ENCODE peak calls at places on chromosome 21, in eight cellular contexts. One of them, this sample, is unnamed.

GRCh38 chr21:44929799-44930542 is 9.3 kb upstream of the ITGB2 start:
- DNase-seq in cerebellar cortex: no peak
- DNase-seq in activated CD8-positive, alpha-beta T cell treated with anti-CD3 and anti-CD28 coated beads for 36 hours: no peak
- DNase-seq in mucosa of gallbladder: no peak
- DNase-seq in natural killer cell: no peak
- DNase-seq in bronchial epithelial cell: no peak
- DNase-seq in NCI-H1930: no peak
- DNase-seq in stimulated activated CD8-positive, alpha-beta memory T cell treated with anti-CD3 and anti-CD28 coated beads, Interleukin-7, amount 100 ng/mL, for 24 hours: no peak
- DNase-seq in this sample: no peak

GRCh38 chr21:38780879-38781278 is 24.9 kb upstream of the ETS2 start:
- DNase-seq in mucosa of gallbladder: no peak
- DNase-seq in NCI-H1930: no peak
- DNase-seq in stimulated activated CD8-positive, alpha-beta memory T cell treated with anti-CD3 and anti-CD28 coated beads, Interleukin-7, amount 100 ng/mL, for 24 hours: no peak
- DNase-seq in bronchial epithelial cell: no peak
- DNase-seq in cerebellar cortex: no peak
- DNase-seq in activated CD8-positive, alpha-beta T cell treated with anti-CD3 and anti-CD28 coated beads for 36 hours: peak; percentile 34
- DNase-seq in natural killer cell: no peak
- DNase-seq in this sample: no peak

GRCh38 chr21:29378814-29379213 is 80.1 kb downstream of the BACH1 start:
- DNase-seq in bronchial epithelial cell: no peak
- DNase-seq in NCI-H1930: no peak
- DNase-seq in stimulated activated CD8-positive, alpha-beta memory T cell treated with anti-CD3 and anti-CD28 coated beads, Interleukin-7, amount 100 ng/mL, for 24 hours: no peak
- DNase-seq in activated CD8-positive, alpha-beta T cell treated with anti-CD3 and anti-CD28 coated beads for 36 hours: no peak
- DNase-seq in natural killer cell: no peak
- DNase-seq in cerebellar cortex: no peak
- DNase-seq in mucosa of gallbladder: no peak
- DNase-seq in this sample: no peak

GRCh38 chr21:42833859-42834729 is 45.2 kb downstream of the WDR4 start:
- DNase-seq in mucosa of gallbladder: no peak
- DNase-seq in NCI-H1930: no peak
- DNase-seq in stimulated activated CD8-positive, alpha-beta memory T cell treated with anti-CD3 and anti-CD28 coated beads, Interleukin-7, amount 100 ng/mL, for 24 hours: no peak
- DNase-seq in activated CD8-positive, alpha-beta T cell treated with anti-CD3 and anti-CD28 coated beads for 36 hours: no peak
- DNase-seq in natural killer cell: peak; percentile 8
- DNase-seq in cerebellar cortex: no peak
- DNase-seq in bronchial epithelial cell: no peak
- DNase-seq in this sample: no peak

GRCh38 chr21:42522271-42522670 is 8.6 kb downstream of the SLC37A1 start:
- DNase-seq in bronchial epithelial cell: no peak
- DNase-seq in cerebellar cortex: no peak
- DNase-seq in natural killer cell: no peak
- DNase-seq in mucosa of gallbladder: no peak
- DNase-seq in NCI-H1930: no peak
- DNase-seq in stimulated activated CD8-positive, alpha-beta memory T cell treated with anti-CD3 and anti-CD28 coated beads, Interleukin-7, amount 100 ng/mL, for 24 hours: no peak
- DNase-seq in activated CD8-positive, alpha-beta T cell treated with anti-CD3 and anti-CD28 coated beads for 36 hours: no peak
- DNase-seq in this sample: no peak

GRCh38 chr21:19684328-19684727 is 1280.7 kb upstream of the TMPRSS15 start:
- DNase-seq in cerebellar cortex: no peak
- DNase-seq in NCI-H1930: no peak
- DNase-seq in natural killer cell: no peak
- DNase-seq in activated CD8-positive, alpha-beta T cell treated with anti-CD3 and anti-CD28 coated beads for 36 hours: no peak
- DNase-seq in stimulated activated CD8-positive, alpha-beta memory T cell treated with anti-CD3 and anti-CD28 coated beads, Interleukin-7, amount 100 ng/mL, for 24 hours: no peak
- DNase-seq in bronchial epithelial cell: no peak
- DNase-seq in mucosa of gallbladder: no peak
- DNase-seq in this sample: no peak

GRCh38 chr21:19541612-19542011 is 1138.0 kb upstream of the TMPRSS15 start:
- DNase-seq in mucosa of gallbladder: peak; percentile 34
- DNase-seq in NCI-H1930: no peak
- DNase-seq in bronchial epithelial cell: no peak
- DNase-seq in activated CD8-positive, alpha-beta T cell treated with anti-CD3 and anti-CD28 coated beads for 36 hours: no peak
- DNase-seq in cerebellar cortex: no peak
- DNase-seq in natural killer cell: no peak
- DNase-seq in stimulated activated CD8-positive, alpha-beta memory T cell treated with anti-CD3 and anti-CD28 coated beads, Interleukin-7, amount 100 ng/mL, for 24 hours: no peak
- DNase-seq in this sample: no peak

GRCh38 chr21:43739648-43740435 is 20.9 kb downstream of the PDXK start:
- DNase-seq in NCI-H1930: no peak
- DNase-seq in activated CD8-positive, alpha-beta T cell treated with anti-CD3 and anti-CD28 coated beads for 36 hours: no peak
- DNase-seq in stimulated activated CD8-positive, alpha-beta memory T cell treated with anti-CD3 and anti-CD28 coated beads, Interleukin-7, amount 100 ng/mL, for 24 hours: no peak
- DNase-seq in mucosa of gallbladder: no peak
- DNase-seq in bronchial epithelial cell: no peak
- DNase-seq in natural killer cell: no peak
- DNase-seq in cerebellar cortex: no peak
- DNase-seq in this sample: no peak

GRCh38 chr21:46634966-46635323 is 529 bp upstream of the PRMT2 start:
- DNase-seq in cerebellar cortex: peak; percentile 79
- DNase-seq in natural killer cell: no peak
- DNase-seq in NCI-H1930: peak; percentile 56
- DNase-seq in bronchial epithelial cell: peak; percentile 68
- DNase-seq in mucosa of gallbladder: peak; percentile 73
- DNase-seq in activated CD8-positive, alpha-beta T cell treated with anti-CD3 and anti-CD28 coated beads for 36 hours: peak; percentile 64
- DNase-seq in stimulated activated CD8-positive, alpha-beta memory T cell treated with anti-CD3 and anti-CD28 coated beads, Interleukin-7, amount 100 ng/mL, for 24 hours: no peak
- DNase-seq in this sample: peak; percentile 93

GRCh38 chr21:41659791-41660560 is 106.9 kb downstream of the RIPK4 start:
- DNase-seq in NCI-H1930: no peak
- DNase-seq in natural killer cell: no peak
- DNase-seq in bronchial epithelial cell: no peak
- DNase-seq in mucosa of gallbladder: no peak
- DNase-seq in cerebellar cortex: no peak
- DNase-seq in stimulated activated CD8-positive, alpha-beta memory T cell treated with anti-CD3 and anti-CD28 coated beads, Interleukin-7, amount 100 ng/mL, for 24 hours: no peak
- DNase-seq in activated CD8-positive, alpha-beta T cell treated with anti-CD3 and anti-CD28 coated beads for 36 hours: no peak
- DNase-seq in this sample: no peak

GRCh38 chr21:41121785-41122415 is 46.1 kb upstream of the BACE2 start:
- DNase-seq in NCI-H1930: peak; percentile 61
- DNase-seq in stimulated activated CD8-positive, alpha-beta memory T cell treated with anti-CD3 and anti-CD28 coated beads, Interleukin-7, amount 100 ng/mL, for 24 hours: peak; percentile 18
- DNase-seq in cerebellar cortex: peak; percentile 3
- DNase-seq in natural killer cell: no peak
- DNase-seq in bronchial epithelial cell: peak; percentile 62
- DNase-seq in mucosa of gallbladder: peak; percentile 92
- DNase-seq in activated CD8-positive, alpha-beta T cell treated with anti-CD3 and anti-CD28 coated beads for 36 hours: peak; percentile 84
- DNase-seq in this sample: peak; percentile 94

GRCh38 chr21:34878501-34878900 is 170.6 kb downstream of the RUNX1 start:
- DNase-seq in cerebellar cortex: no peak
- DNase-seq in mucosa of gallbladder: peak; percentile 56
- DNase-seq in stimulated activated CD8-positive, alpha-beta memory T cell treated with anti-CD3 and anti-CD28 coated beads, Interleukin-7, amount 100 ng/mL, for 24 hours: no peak
- DNase-seq in activated CD8-positive, alpha-beta T cell treated with anti-CD3 and anti-CD28 coated beads for 36 hours: no peak
- DNase-seq in natural killer cell: no peak
- DNase-seq in NCI-H1930: no peak
- DNase-seq in bronchial epithelial cell: peak; percentile 81
- DNase-seq in this sample: no peak

GRCh38 chr21:45421071-45421845 is 16.3 kb downstream of the COL18A1 start:
- DNase-seq in natural killer cell: no peak
- DNase-seq in stimulated activated CD8-positive, alpha-beta memory T cell treated with anti-CD3 and anti-CD28 coated beads, Interleukin-7, amount 100 ng/mL, for 24 hours: no peak
- DNase-seq in bronchial epithelial cell: peak; percentile 39
- DNase-seq in mucosa of gallbladder: peak; percentile 75
- DNase-seq in cerebellar cortex: peak; percentile 70
- DNase-seq in NCI-H1930: no peak
- DNase-seq in activated CD8-positive, alpha-beta T cell treated with anti-CD3 and anti-CD28 coated beads for 36 hours: no peak
- DNase-seq in this sample: no peak

GRCh38 chr21:9839011-9839661 is 682.2 kb upstream of the TPTE start:
- DNase-seq in cerebellar cortex: no peak
- DNase-seq in natural killer cell: no peak
- DNase-seq in NCI-H1930: peak; percentile 82
- DNase-seq in stimulated activated CD8-positive, alpha-beta memory T cell treated with anti-CD3 and anti-CD28 coated beads, Interleukin-7, amount 100 ng/mL, for 24 hours: no peak
- DNase-seq in bronchial epithelial cell: no peak
- DNase-seq in activated CD8-positive, alpha-beta T cell treated with anti-CD3 and anti-CD28 coated beads for 36 hours: no peak
- DNase-seq in mucosa of gallbladder: no peak
- DNase-seq in this sample: peak; percentile 1

GRCh38 chr21:16040601-16041000 is 310.8 kb downstream of the USP25 start:
- DNase-seq in NCI-H1930: no peak
- DNase-seq in bronchial epithelial cell: peak; percentile 28
- DNase-seq in activated CD8-positive, alpha-beta T cell treated with anti-CD3 and anti-CD28 coated beads for 36 hours: no peak
- DNase-seq in mucosa of gallbladder: no peak
- DNase-seq in natural killer cell: no peak
- DNase-seq in cerebellar cortex: no peak
- DNase-seq in stimulated activated CD8-positive, alpha-beta memory T cell treated with anti-CD3 and anti-CD28 coated beads, Interleukin-7, amount 100 ng/mL, for 24 hours: no peak
- DNase-seq in this sample: no peak

GRCh38 chr21:29771491-29772066 is 168.2 kb downstream of the GRIK1 start:
- DNase-seq in activated CD8-positive, alpha-beta T cell treated with anti-CD3 and anti-CD28 coated beads for 36 hours: no peak
- DNase-seq in mucosa of gallbladder: no peak
- DNase-seq in natural killer cell: no peak
- DNase-seq in bronchial epithelial cell: peak; percentile 8
- DNase-seq in stimulated activated CD8-positive, alpha-beta memory T cell treated with anti-CD3 and anti-CD28 coated beads, Interleukin-7, amount 100 ng/mL, for 24 hours: no peak
- DNase-seq in cerebellar cortex: no peak
- DNase-seq in NCI-H1930: no peak
- DNase-seq in this sample: no peak

GRCh38 chr21:29072873-29073221 is 601 bp downstream of the CCT8 start:
- DNase-seq in cerebellar cortex: no peak
- DNase-seq in NCI-H1930: no peak
- DNase-seq in natural killer cell: no peak
- DNase-seq in mucosa of gallbladder: no peak
- DNase-seq in activated CD8-positive, alpha-beta T cell treated with anti-CD3 and anti-CD28 coated beads for 36 hours: no peak
- DNase-seq in bronchial epithelial cell: peak; percentile 23
- DNase-seq in stimulated activated CD8-positive, alpha-beta memory T cell treated with anti-CD3 and anti-CD28 coated beads, Interleukin-7, amount 100 ng/mL, for 24 hours: no peak
- DNase-seq in this sample: no peak

GRCh38 chr21:21688877-21689276 is 690.7 kb downstream of the NCAM2 start:
- DNase-seq in natural killer cell: no peak
- DNase-seq in stimulated activated CD8-positive, alpha-beta memory T cell treated with anti-CD3 and anti-CD28 coated beads, Interleukin-7, amount 100 ng/mL, for 24 hours: no peak
- DNase-seq in activated CD8-positive, alpha-beta T cell treated with anti-CD3 and anti-CD28 coated beads for 36 hours: peak; percentile 1
- DNase-seq in mucosa of gallbladder: peak; percentile 15
- DNase-seq in bronchial epithelial cell: no peak
- DNase-seq in NCI-H1930: no peak
- DNase-seq in cerebellar cortex: peak; percentile 8
- DNase-seq in this sample: no peak

GRCh38 chr21:33109574-33110339 is 39.8 kb downstream of the OLIG1 start:
- DNase-seq in cerebellar cortex: no peak
- DNase-seq in NCI-H1930: no peak
- DNase-seq in activated CD8-positive, alpha-beta T cell treated with anti-CD3 and anti-CD28 coated beads for 36 hours: peak; percentile 29
- DNase-seq in stimulated activated CD8-positive, alpha-beta memory T cell treated with anti-CD3 and anti-CD28 coated beads, Interleukin-7, amount 100 ng/mL, for 24 hours: no peak
- DNase-seq in bronchial epithelial cell: peak; percentile 37
- DNase-seq in natural killer cell: no peak
- DNase-seq in mucosa of gallbladder: no peak
- DNase-seq in this sample: no peak

GRCh38 chr21:15751561-15751960 is 21.8 kb downstream of the USP25 start:
- DNase-seq in natural killer cell: no peak
- DNase-seq in stimulated activated CD8-positive, alpha-beta memory T cell treated with anti-CD3 and anti-CD28 coated beads, Interleukin-7, amount 100 ng/mL, for 24 hours: no peak
- DNase-seq in activated CD8-positive, alpha-beta T cell treated with anti-CD3 and anti-CD28 coated beads for 36 hours: no peak
- DNase-seq in bronchial epithelial cell: no peak
- DNase-seq in NCI-H1930: no peak
- DNase-seq in cerebellar cortex: no peak
- DNase-seq in mucosa of gallbladder: no peak
- DNase-seq in this sample: no peak

GRCh38 chr21:45632165-45632896 is 11.2 kb upstream of the PCBP3 start:
- DNase-seq in natural killer cell: no peak
- DNase-seq in cerebellar cortex: no peak
- DNase-seq in mucosa of gallbladder: no peak
- DNase-seq in bronchial epithelial cell: no peak
- DNase-seq in NCI-H1930: no peak
- DNase-seq in stimulated activated CD8-positive, alpha-beta memory T cell treated with anti-CD3 and anti-CD28 coated beads, Interleukin-7, amount 100 ng/mL, for 24 hours: no peak
- DNase-seq in activated CD8-positive, alpha-beta T cell treated with anti-CD3 and anti-CD28 coated beads for 36 hours: peak; percentile 48
- DNase-seq in this sample: no peak

GRCh38 chr21:45836268-45836655 is 145.3 kb upstream of the COL6A1 start:
- DNase-seq in natural killer cell: no peak
- DNase-seq in mucosa of gallbladder: no peak
- DNase-seq in cerebellar cortex: no peak
- DNase-seq in stimulated activated CD8-positive, alpha-beta memory T cell treated with anti-CD3 and anti-CD28 coated beads, Interleukin-7, amount 100 ng/mL, for 24 hours: no peak
- DNase-seq in activated CD8-positive, alpha-beta T cell treated with anti-CD3 and anti-CD28 coated beads for 36 hours: no peak
- DNase-seq in NCI-H1930: no peak
- DNase-seq in bronchial epithelial cell: no peak
- DNase-seq in this sample: no peak

GRCh38 chr21:37808261-37808660 is 108.0 kb downstream of the KCNJ6 start:
- DNase-seq in mucosa of gallbladder: no peak
- DNase-seq in activated CD8-positive, alpha-beta T cell treated with anti-CD3 and anti-CD28 coated beads for 36 hours: no peak
- DNase-seq in stimulated activated CD8-positive, alpha-beta memory T cell treated with anti-CD3 and anti-CD28 coated beads, Interleukin-7, amount 100 ng/mL, for 24 hours: no peak
- DNase-seq in cerebellar cortex: no peak
- DNase-seq in bronchial epithelial cell: no peak
- DNase-seq in natural killer cell: no peak
- DNase-seq in NCI-H1930: no peak
- DNase-seq in this sample: no peak

GRCh38 chr21:36710729-36711048 is 11.8 kb downstream of the SIM2 start:
- DNase-seq in natural killer cell: no peak
- DNase-seq in stimulated activated CD8-positive, alpha-beta memory T cell treated with anti-CD3 and anti-CD28 coated beads, Interleukin-7, amount 100 ng/mL, for 24 hours: no peak
- DNase-seq in bronchial epithelial cell: no peak
- DNase-seq in cerebellar cortex: no peak
- DNase-seq in activated CD8-positive, alpha-beta T cell treated with anti-CD3 and anti-CD28 coated beads for 36 hours: no peak
- DNase-seq in NCI-H1930: no peak
- DNase-seq in mucosa of gallbladder: no peak
- DNase-seq in this sample: no peak

GRCh38 chr21:37878946-37879660 is 37.2 kb downstream of the KCNJ6 start:
- DNase-seq in natural killer cell: no peak
- DNase-seq in activated CD8-positive, alpha-beta T cell treated with anti-CD3 and anti-CD28 coated beads for 36 hours: no peak
- DNase-seq in cerebellar cortex: peak; percentile 41
- DNase-seq in stimulated activated CD8-positive, alpha-beta memory T cell treated with anti-CD3 and anti-CD28 coated beads, Interleukin-7, amount 100 ng/mL, for 24 hours: no peak
- DNase-seq in mucosa of gallbladder: no peak
- DNase-seq in bronchial epithelial cell: peak; percentile 95
- DNase-seq in NCI-H1930: no peak
- DNase-seq in this sample: no peak

GRCh38 chr21:42865361-42866160 is 13.8 kb downstream of the WDR4 start:
- DNase-seq in cerebellar cortex: no peak
- DNase-seq in NCI-H1930: no peak
- DNase-seq in natural killer cell: no peak
- DNase-seq in activated CD8-positive, alpha-beta T cell treated with anti-CD3 and anti-CD28 coated beads for 36 hours: no peak
- DNase-seq in bronchial epithelial cell: no peak
- DNase-seq in stimulated activated CD8-positive, alpha-beta memory T cell treated with anti-CD3 and anti-CD28 coated beads, Interleukin-7, amount 100 ng/mL, for 24 hours: no peak
- DNase-seq in mucosa of gallbladder: no peak
- DNase-seq in this sample: no peak

GRCh38 chr21:33246506-33246905 is 16.8 kb downstream of the IFNAR2 start:
- DNase-seq in stimulated activated CD8-positive, alpha-beta memory T cell treated with anti-CD3 and anti-CD28 coated beads, Interleukin-7, amount 100 ng/mL, for 24 hours: no peak
- DNase-seq in natural killer cell: no peak
- DNase-seq in NCI-H1930: no peak
- DNase-seq in activated CD8-positive, alpha-beta T cell treated with anti-CD3 and anti-CD28 coated beads for 36 hours: no peak
- DNase-seq in bronchial epithelial cell: no peak
- DNase-seq in cerebellar cortex: no peak
- DNase-seq in mucosa of gallbladder: no peak
- DNase-seq in this sample: no peak

GRCh38 chr21:32624726-32625125 is 12.5 kb upstream of the CFAP298 start:
- DNase-seq in stimulated activated CD8-positive, alpha-beta memory T cell treated with anti-CD3 and anti-CD28 coated beads, Interleukin-7, amount 100 ng/mL, for 24 hours: no peak
- DNase-seq in NCI-H1930: no peak
- DNase-seq in activated CD8-positive, alpha-beta T cell treated with anti-CD3 and anti-CD28 coated beads for 36 hours: no peak
- DNase-seq in bronchial epithelial cell: peak; percentile 74
- DNase-seq in natural killer cell: no peak
- DNase-seq in cerebellar cortex: no peak
- DNase-seq in mucosa of gallbladder: no peak
- DNase-seq in this sample: no peak

This sample was measured in pons.